ENCODE peak calls at places on chromosome 1, in nine cellular contexts. One of them, this sample, is unnamed.

GRCh38 chr1:156337052-156337887 is 822 bp downstream of the CCT3 start:
- DNase-seq in Panc1: no peak
- DNase-seq in GM12878: no peak
- DNase-seq in HepG2: no peak
- DNase-seq in K562: peak; percentile 36
- DNase-seq in A549: peak; percentile 17
- DNase-seq in GM23338: no peak
- DNase-seq in SK-N-SH: no peak
- DNase-seq in HCT116: no peak
- DNase-seq in this sample: no peak

GRCh38 chr1:201628490-201628889 is 89.6 kb downstream of the NAV1 start:
- DNase-seq in Panc1: no peak
- DNase-seq in GM23338: no peak
- DNase-seq in HCT116: no peak
- DNase-seq in A549: no peak
- DNase-seq in GM12878: no peak
- DNase-seq in HepG2: no peak
- DNase-seq in K562: no peak
- DNase-seq in SK-N-SH: peak; percentile 45
- DNase-seq in this sample: no peak

GRCh38 chr1:212561501-212561931 is 47.0 kb upstream of the ATF3 start:
- DNase-seq in HepG2: no peak
- DNase-seq in SK-N-SH: no peak
- DNase-seq in A549: no peak
- DNase-seq in GM23338: no peak
- DNase-seq in Panc1: peak; percentile 48
- DNase-seq in GM12878: no peak
- DNase-seq in K562: no peak
- DNase-seq in HCT116: peak; percentile 64
- DNase-seq in this sample: no peak

GRCh38 chr1:40315795-40316594 is 1.1 kb downstream of the COL9A2 start:
- DNase-seq in K562: no peak
- DNase-seq in SK-N-SH: peak; percentile 71
- DNase-seq in HCT116: no peak
- DNase-seq in HepG2: no peak
- DNase-seq in GM12878: no peak
- DNase-seq in Panc1: no peak
- DNase-seq in A549: no peak
- DNase-seq in GM23338: peak; percentile 58
- DNase-seq in this sample: no peak

GRCh38 chr1:35715568-35716002 is 3.1 kb downstream of the C1orf216 start:
- DNase-seq in K562: peak; percentile 90
- DNase-seq in GM12878: peak; percentile 42
- DNase-seq in HCT116: peak; percentile 72
- DNase-seq in A549: peak; percentile 67
- DNase-seq in HepG2: peak; percentile 68
- DNase-seq in SK-N-SH: peak; percentile 90
- DNase-seq in Panc1: no peak
- DNase-seq in GM23338: peak; percentile 92
- DNase-seq in this sample: peak; percentile 78

GRCh38 chr1:236748471-236748870 is 46.6 kb upstream of the MTR start:
- DNase-seq in K562: no peak
- DNase-seq in GM23338: peak; percentile 45
- DNase-seq in HCT116: peak; percentile 15
- DNase-seq in HepG2: no peak
- DNase-seq in SK-N-SH: no peak
- DNase-seq in GM12878: no peak
- DNase-seq in A549: no peak
- DNase-seq in Panc1: no peak
- DNase-seq in this sample: no peak

GRCh38 chr1:119713538-119714456 is 2.1 kb downstream of the PHGDH start:
- DNase-seq in K562: no peak
- DNase-seq in GM23338: peak; percentile 82
- DNase-seq in GM12878: no peak
- DNase-seq in A549: no peak
- DNase-seq in HCT116: no peak
- DNase-seq in SK-N-SH: no peak
- DNase-seq in Panc1: no peak
- DNase-seq in HepG2: no peak
- DNase-seq in this sample: peak; percentile 9

GRCh38 chr1:171142451-171143121 is 42.5 kb upstream of the FMO2 start:
- DNase-seq in GM23338: peak; percentile 28
- DNase-seq in K562: no peak
- DNase-seq in HepG2: no peak
- DNase-seq in SK-N-SH: no peak
- DNase-seq in Panc1: no peak
- DNase-seq in HCT116: no peak
- DNase-seq in A549: no peak
- DNase-seq in GM12878: no peak
- DNase-seq in this sample: no peak

GRCh38 chr1:40620150-40620549 is 45.3 kb downstream of the RIMS3 start:
- DNase-seq in A549: no peak
- DNase-seq in GM12878: no peak
- DNase-seq in SK-N-SH: no peak
- DNase-seq in HepG2: no peak
- DNase-seq in GM23338: no peak
- DNase-seq in K562: no peak
- DNase-seq in HCT116: no peak
- DNase-seq in Panc1: no peak
- DNase-seq in this sample: no peak

GRCh38 chr1:99595041-99595440 is 50.9 kb upstream of the PALMD start:
- DNase-seq in HepG2: no peak
- DNase-seq in GM12878: no peak
- DNase-seq in A549: no peak
- DNase-seq in GM23338: no peak
- DNase-seq in HCT116: no peak
- DNase-seq in SK-N-SH: no peak
- DNase-seq in K562: no peak
- DNase-seq in Panc1: no peak
- DNase-seq in this sample: no peak

GRCh38 chr1:248596615-248597014 is 885 bp downstream of the OR2T10 start:
- DNase-seq in K562: peak; percentile 14
- DNase-seq in Panc1: no peak
- DNase-seq in HCT116: no peak
- DNase-seq in A549: no peak
- DNase-seq in GM23338: no peak
- DNase-seq in HepG2: no peak
- DNase-seq in GM12878: no peak
- DNase-seq in SK-N-SH: no peak
- DNase-seq in this sample: peak; percentile 33

GRCh38 chr1:180528868-180529470 is 26.6 kb upstream of the ACBD6 start:
- DNase-seq in Panc1: no peak
- DNase-seq in GM12878: no peak
- DNase-seq in HCT116: no peak
- DNase-seq in K562: no peak
- DNase-seq in A549: no peak
- DNase-seq in SK-N-SH: no peak
- DNase-seq in HepG2: no peak
- DNase-seq in GM23338: no peak
- DNase-seq in this sample: no peak

GRCh38 chr1:205438213-205439158 is 16.6 kb upstream of the LEMD1 start:
- DNase-seq in K562: peak; percentile 75
- DNase-seq in HCT116: peak; percentile 45
- DNase-seq in A549: peak; percentile 83
- DNase-seq in Panc1: no peak
- DNase-seq in HepG2: peak; percentile 58
- DNase-seq in GM23338: peak; percentile 74
- DNase-seq in SK-N-SH: peak; percentile 83
- DNase-seq in GM12878: no peak
- DNase-seq in this sample: peak; percentile 28

GRCh38 chr1:61109158-61109557 is 26.8 kb downstream of the NFIA start:
- DNase-seq in Panc1: no peak
- DNase-seq in HCT116: no peak
- DNase-seq in GM23338: no peak
- DNase-seq in SK-N-SH: no peak
- DNase-seq in HepG2: peak; percentile 68
- DNase-seq in GM12878: no peak
- DNase-seq in K562: no peak
- DNase-seq in A549: no peak
- DNase-seq in this sample: no peak
- TF ChIP-seq REST in Panc1: no peak
- TF ChIP-seq REST in HCT116: no peak
- TF ChIP-seq REST in GM23338: no peak
- TF ChIP-seq REST in SK-N-SH: no peak
- TF ChIP-seq REST in HepG2: no peak
- TF ChIP-seq REST in GM12878: no peak
- TF ChIP-seq REST in K562: no peak
- TF ChIP-seq REST in A549: no peak
- TF ChIP-seq REST in this sample: no peak

GRCh38 chr1:3456964-3457909 is 2.8 kb downstream of the ARHGEF16 start:
- DNase-seq in Panc1: no peak
- DNase-seq in HCT116: no peak
- DNase-seq in GM23338: no peak
- DNase-seq in HepG2: peak; percentile 97
- DNase-seq in SK-N-SH: no peak
- DNase-seq in K562: no peak
- DNase-seq in A549: no peak
- DNase-seq in GM12878: no peak
- DNase-seq in this sample: no peak
- TF ChIP-seq REST in Panc1: no peak
- TF ChIP-seq REST in HCT116: no peak
- TF ChIP-seq REST in GM23338: no peak
- TF ChIP-seq REST in HepG2: no peak
- TF ChIP-seq REST in SK-N-SH: no peak
- TF ChIP-seq REST in K562: no peak
- TF ChIP-seq REST in A549: no peak
- TF ChIP-seq REST in GM12878: no peak
- TF ChIP-seq REST in this sample: no peak

DNA sequence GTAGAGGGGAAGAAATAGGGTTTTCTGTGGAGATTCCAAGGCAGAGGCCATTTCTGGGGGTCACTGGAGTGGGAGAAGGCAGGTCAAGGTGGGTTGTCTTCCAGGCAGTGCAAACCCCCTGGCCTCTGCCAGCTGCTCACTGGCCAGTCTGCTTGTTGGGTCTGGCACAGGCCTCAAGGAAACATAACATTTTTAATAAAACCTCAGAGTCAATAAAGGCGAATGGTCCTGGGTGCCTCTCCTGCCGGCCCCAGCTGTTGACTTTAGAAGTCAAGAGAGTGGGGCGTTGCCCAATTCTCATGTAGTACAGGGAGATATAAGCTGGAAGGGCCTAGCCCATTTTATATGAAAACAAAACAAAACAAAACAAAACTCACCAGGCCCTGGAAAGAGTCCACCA is 36.6 kb downstream of the RUNX3 start:
- DNase-seq in A549: no peak
- DNase-seq in HepG2: no peak
- DNase-seq in Panc1: no peak
- DNase-seq in K562: no peak
- DNase-seq in SK-N-SH: no peak
- DNase-seq in GM12878: no peak
- DNase-seq in HCT116: no peak
- DNase-seq in GM23338: no peak
- DNase-seq in this sample: no peak
- TF ChIP-seq REST in A549: no peak
- TF ChIP-seq REST in HepG2: no peak
- TF ChIP-seq REST in Panc1: no peak
- TF ChIP-seq REST in K562: no peak
- TF ChIP-seq REST in SK-N-SH: no peak
- TF ChIP-seq REST in GM12878: no peak
- TF ChIP-seq REST in HCT116: no peak
- TF ChIP-seq REST in GM23338: no peak
- TF ChIP-seq REST in this sample: no peak

DNA sequence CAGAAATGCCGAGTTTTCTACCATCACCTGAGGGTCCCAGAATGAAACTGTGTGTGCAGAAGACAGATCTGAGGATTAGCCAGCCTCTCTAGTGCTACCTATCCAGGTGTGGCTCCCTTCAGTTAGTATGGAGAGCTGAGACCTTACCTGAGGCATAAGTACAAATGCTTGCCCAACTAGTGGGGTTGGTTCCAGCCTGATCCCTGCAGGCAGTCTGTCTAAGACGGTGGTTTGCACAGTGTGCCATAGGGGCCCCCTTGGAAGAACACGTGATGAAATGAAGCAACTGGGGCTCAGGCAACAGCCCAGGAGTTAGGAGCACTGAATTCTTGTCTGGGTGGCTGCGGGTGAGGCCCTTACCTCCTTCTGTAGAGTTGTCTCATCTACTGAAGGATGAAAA is 15.6 kb downstream of the S100A7A start:
- DNase-seq in GM12878: no peak
- DNase-seq in HepG2: no peak
- DNase-seq in SK-N-SH: no peak
- DNase-seq in Panc1: no peak
- DNase-seq in HCT116: no peak
- DNase-seq in A549: no peak
- DNase-seq in K562: no peak
- DNase-seq in GM23338: no peak
- DNase-seq in this sample: peak; percentile 1
- TF ChIP-seq REST in GM12878: no peak
- TF ChIP-seq REST in HepG2: no peak
- TF ChIP-seq REST in SK-N-SH: no peak
- TF ChIP-seq REST in Panc1: no peak
- TF ChIP-seq REST in HCT116: no peak
- TF ChIP-seq REST in A549: no peak
- TF ChIP-seq REST in K562: no peak
- TF ChIP-seq REST in GM23338: no peak
- TF ChIP-seq REST in this sample: no peak

GRCh38 chr1:18668750-18669404 is 38.2 kb downstream of the PAX7 start:
- DNase-seq in A549: peak; percentile 92
- DNase-seq in HCT116: peak; percentile 15
- DNase-seq in GM12878: no peak
- DNase-seq in Panc1: peak; percentile 32
- DNase-seq in SK-N-SH: no peak
- DNase-seq in GM23338: no peak
- DNase-seq in HepG2: no peak
- DNase-seq in K562: no peak
- DNase-seq in this sample: no peak
- TF ChIP-seq REST in A549: no peak
- TF ChIP-seq REST in HCT116: no peak
- TF ChIP-seq REST in GM12878: no peak
- TF ChIP-seq REST in Panc1: no peak
- TF ChIP-seq REST in SK-N-SH: no peak
- TF ChIP-seq REST in GM23338: no peak
- TF ChIP-seq REST in HepG2: no peak
- TF ChIP-seq REST in K562: no peak
- TF ChIP-seq REST in this sample: no peak

GRCh38 chr1:234246638-234247116 is 126.6 kb upstream of the COA6 start:
- DNase-seq in GM23338: no peak
- DNase-seq in A549: no peak
- DNase-seq in SK-N-SH: no peak
- DNase-seq in HepG2: no peak
- DNase-seq in HCT116: no peak
- DNase-seq in K562: no peak
- DNase-seq in Panc1: no peak
- DNase-seq in GM12878: peak; percentile 93
- DNase-seq in this sample: no peak
- TF ChIP-seq REST in GM23338: no peak
- TF ChIP-seq REST in A549: no peak
- TF ChIP-seq REST in SK-N-SH: no peak
- TF ChIP-seq REST in HepG2: no peak
- TF ChIP-seq REST in HCT116: no peak
- TF ChIP-seq REST in K562: no peak
- TF ChIP-seq REST in Panc1: no peak
- TF ChIP-seq REST in GM12878: no peak
- TF ChIP-seq REST in this sample: no peak

DNA sequence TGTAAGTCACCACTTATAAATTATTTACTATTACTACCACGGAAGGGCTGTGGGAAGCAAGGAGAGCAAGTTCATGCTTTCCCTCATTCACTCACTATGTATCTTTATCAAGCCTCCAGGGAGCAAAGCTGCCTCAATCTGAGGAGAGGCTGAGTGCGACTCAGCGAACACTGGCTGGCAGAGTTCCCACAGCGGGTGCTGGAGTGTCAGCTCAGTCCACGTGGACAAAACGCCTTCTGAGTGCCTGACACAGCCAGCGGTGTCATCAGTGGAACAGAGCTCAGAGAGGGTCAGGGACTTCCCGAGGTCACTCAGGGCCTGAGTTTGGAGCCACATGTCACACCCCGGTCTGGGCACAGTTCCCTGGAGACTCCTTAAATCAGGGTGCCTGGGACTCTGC is 16.9 kb downstream of the MATN1 start:
- DNase-seq in HCT116: no peak
- DNase-seq in Panc1: no peak
- DNase-seq in GM12878: no peak
- DNase-seq in SK-N-SH: no peak
- DNase-seq in A549: no peak
- DNase-seq in HepG2: no peak
- DNase-seq in K562: no peak
- DNase-seq in GM23338: no peak
- DNase-seq in this sample: no peak
- TF ChIP-seq REST in HCT116: no peak
- TF ChIP-seq REST in Panc1: no peak
- TF ChIP-seq REST in GM12878: no peak
- TF ChIP-seq REST in SK-N-SH: no peak
- TF ChIP-seq REST in A549: no peak
- TF ChIP-seq REST in HepG2: no peak
- TF ChIP-seq REST in K562: no peak
- TF ChIP-seq REST in GM23338: no peak
- TF ChIP-seq REST in this sample: no peak